ENCODE peak calls at places on chromosomes 16 and 17, in seven cellular contexts. P, N, E, F, H, W and G are unnamed samples.

GRCh38 chr17:75848523-75849303 is 4.5 kb upstream of the UNC13D start:
- DNase-seq in N (peak; percentile 58), W (peak; percentile 47), H (peak; percentile 68), P (peak; percentile 91), E (peak; percentile 58), F (peak; percentile 73), G (no peak)

GRCh38 chr17:27356091-27356705 is 62.3 kb downstream of the WSB1 start:
- DNase-seq in W (no peak), N (no peak), E (no peak), H (no peak), P (no peak), F (no peak), G (no peak)

GRCh38 chr17:68954146-68954971 is 833 bp downstream of the ABCA8 start:
- DNase-seq in E (no peak), W (no peak), F (no peak), H (no peak), P (no peak), N (no peak), G (no peak)

GRCh38 chr17:57424777-57425188 is 168.5 kb downstream of the MSI2 start:
- DNase-seq in F (no peak), E (no peak), N (no peak), P (no peak), H (no peak), W (peak; percentile 87), G (no peak)

GRCh38 chr16:83586036-83586810 is 221.6 kb upstream of the HSBP1 start:
- DNase-seq in N (no peak), E (no peak), F (no peak), P (no peak), H (no peak), W (no peak), G (no peak)

GRCh38 chr17:28746611-28747045 is 2.8 kb downstream of the TRAF4 start:
- DNase-seq in P (no peak), E (peak; percentile 77), N (peak; percentile 68), F (no peak), H (peak; percentile 33), W (no peak), G (no peak)

GRCh38 chr17:47265983-47266541 is 12.4 kb downstream of the ITGB3 start:
- DNase-seq in N (no peak), H (no peak), W (peak; percentile 57), E (no peak), F (no peak), P (no peak), G (no peak)

GRCh38 chr17:75876190-75876937 is 2.0 kb downstream of the TRIM47 start:
- DNase-seq in W (peak; percentile 93), P (no peak), F (peak; percentile 72), E (no peak), N (no peak), H (no peak), G (no peak)

GRCh38 chr16:89200850-89201466 is 621 bp upstream of the SLC22A31 start:
- DNase-seq in P (no peak), F (peak; percentile 49), W (no peak), N (no peak), H (no peak), E (no peak), G (no peak)

GRCh38 chr17:31820691-31821435 is 38.2 kb downstream of the COPRS start:
- DNase-seq in H (no peak), P (peak; percentile 12), W (no peak), F (no peak), N (no peak), E (no peak), G (no peak)

GRCh38 chr17:81871387-81872120 is 417 bp upstream of the ARHGDIA start:
- DNase-seq in F (peak; percentile 100), N (peak; percentile 89), W (peak; percentile 84), E (peak; percentile 91), H (peak; percentile 87), P (peak; percentile 97), G (peak; percentile 95)

GRCh38 chr17:835263-835662 is 53.1 kb downstream of the MRM3 start:
- DNase-seq in N (no peak), E (no peak), H (no peak), F (no peak), W (peak; percentile 82), P (no peak), G (no peak)

GRCh38 chr17:50550661-50551432 is 3.9 kb downstream of the SPATA20 start:
- DNase-seq in W (peak; percentile 59), E (peak; percentile 70), N (peak; percentile 81), F (peak; percentile 95), P (no peak), H (peak; percentile 43), G (peak; percentile 55)

GRCh38 chr16:67163903-67164558 is 514 bp upstream of the HSF4 start:
- DNase-seq in P (no peak), N (no peak), F (peak; percentile 77), E (no peak), H (no peak), W (no peak), G (no peak)

GRCh38 chr16:55623640-55624039 is 32.1 kb upstream of the SLC6A2 start:
- DNase-seq in P (no peak), H (no peak), E (no peak), F (no peak), W (no peak), N (no peak), G (no peak)

GRCh38 chr17:30958187-30958586 is 12.7 kb upstream of the RNF135 start:
- DNase-seq in P (no peak), W (no peak), N (no peak), F (no peak), E (no peak), H (no peak), G (no peak)

GRCh38 chr16:4200781-4201137 is 41.1 kb downstream of the SRL start:
- DNase-seq in N (no peak), F (no peak), W (no peak), P (no peak), E (no peak), H (no peak), G (no peak)

GRCh38 chr16:67169642-67170167 is 633 bp upstream of the NOL3 start:
- DNase-seq in W (no peak), P (peak; percentile 77), F (peak; percentile 73), E (no peak), H (peak; percentile 6), N (no peak), G (no peak)

GRCh38 chr17:67658265-67658664 is 59.5 kb upstream of the NOL11 start:
- DNase-seq in N (no peak), E (no peak), H (no peak), W (no peak), F (no peak), P (no peak), G (no peak)